ENCODE peak calls at places on chromosomes 3 and 15, in six cellular contexts. Z is suprapubic skin, J is NCI-H1105, F is hepatic stellate cell, T is Kasumi-1, I is iris pigment epithelial cell. M is an unnamed sample.

GRCh38 chr15:50825946-50826345 is 60.4 kb upstream of the SPPL2A start:
- DNase-seq in Z (no peak), J (no peak), F (peak), T (no peak), I (no peak), M (no peak)

GRCh38 chr3:195097331-195098255 is 173.4 kb downstream of the XXYLT1 start:
- DNase-seq in Z (peak), J (no peak), F (no peak), T (peak), I (no peak), M (no peak)

GRCh38 chr15:57866149-57866736 is 159.7 kb downstream of the POLR2M start:
- DNase-seq in Z (no peak), J (peak), F (peak), T (peak), I (peak), M (no peak)

GRCh38 chr3:103410231-103410630 is 975.4 kb downstream of the ZPLD1 start:
- DNase-seq in Z (no peak), J (no peak), F (no peak), T (no peak), I (no peak), M (no peak)

GRCh38 chr3:78809941-78810340 is 957.9 kb downstream of the ROBO1 start:
- DNase-seq in Z (no peak), J (no peak), F (no peak), T (no peak), I (no peak), M (no peak)

GRCh38 chr3:103195201-103195600 is 760.4 kb downstream of the ZPLD1 start:
- DNase-seq in Z (no peak), J (no peak), F (no peak), T (no peak), I (peak), M (no peak)

GRCh38 chr15:84840741-84841429 is 23.7 kb downstream of the ALPK3 start:
- DNase-seq in Z (peak), J (no peak), F (peak), T (no peak), I (peak), M (no peak)

GRCh38 chr3:190092250-190092649 is 28.4 kb downstream of the P3H2 start:
- DNase-seq in Z (no peak), J (no peak), F (peak), T (peak), I (peak), M (no peak)

GRCh38 chr15:42084465-42085235 is 9.7 kb downstream of the PLA2G4D start:
- DNase-seq in Z (no peak), J (no peak), F (peak), T (no peak), I (peak), M (peak)

GRCh38 chr3:99943931-99944761 is 126.5 kb downstream of the CMSS1 start:
- DNase-seq in Z (no peak), J (no peak), F (no peak), T (no peak), I (peak), M (no peak)

GRCh38 chr3:10189557-10190374 is 25.0 kb downstream of the IRAK2 start:
- DNase-seq in Z (peak), J (no peak), F (no peak), T (peak), I (peak), M (no peak)

GRCh38 chr15:64774556-64775523 is 549 bp downstream of the RBPMS2 start:
- DNase-seq in Z (no peak), J (peak), F (no peak), T (no peak), I (no peak), M (no peak)

GRCh38 chr15:64279131-64279530 is 76.8 kb downstream of the CSNK1G1 start:
- DNase-seq in Z (no peak), J (no peak), F (no peak), T (no peak), I (peak), M (no peak)

GRCh38 chr15:80474751-80475295 is 70.6 kb downstream of the ARNT2 start:
- DNase-seq in Z (no peak), J (no peak), F (no peak), T (no peak), I (peak), M (no peak)

GRCh38 chr15:82831894-82832600 is 22.6 kb downstream of the WHAMM start:
- DNase-seq in Z (no peak), J (no peak), F (no peak), T (no peak), I (no peak), M (no peak)